ENCODE peak calls at places on chromosomes 13 and 19, in ten cellular contexts. J is CD4-positive, CD25-positive, alpha-beta regulatory T cell; K is astrocyte of the spinal cord; N is iPS-NIHi11; O is osteocyte; U is fibroblast of mammary gland; B is foreskin fibroblast; G is lung microvascular endothelial cell; A is MV-4-11; M is adrenal gland. Z is an unnamed sample.

GRCh38 chr19:32437096-32437495 is 31.5 kb downstream of the DPY19L3 start:
- DNase-seq in J (no peak), K (no peak), N (no peak), O (no peak), U (no peak), B (no peak), G (no peak), A (no peak), M (no peak), Z (no peak)

GRCh38 chr19:10543420-10544241 is at the start of gene ATG4D:
- DNase-seq in J (peak; percentile 83), K (peak; percentile 56), N (peak; percentile 100), O (peak; percentile 92), U (peak; percentile 51), B (no peak), G (peak; percentile 41), A (peak; percentile 61), M (peak; percentile 83), Z (peak; percentile 72)

GRCh38 chr19:1652471-1653299 is at the start of gene TCF3:
- DNase-seq in J (peak; percentile 100), K (peak; percentile 100), N (peak; percentile 96), O (peak; percentile 99), U (peak; percentile 99), B (peak; percentile 97), G (peak; percentile 99), A (peak; percentile 99), M (peak; percentile 98), Z (peak; percentile 98)

GRCh38 chr13:42048625-42049453 is at the start of gene DGKH:
- DNase-seq in J (peak; percentile 49), K (peak; percentile 85), N (peak; percentile 92), O (peak; percentile 89), U (peak; percentile 70), B (peak; percentile 69), G (peak; percentile 71), A (peak; percentile 64), M (peak; percentile 86), Z (peak; percentile 56)

GRCh38 chr19:49097453-49098288 is 12.4 kb downstream of the SNRNP70 start:
- DNase-seq in J (peak; percentile 77), K (peak; percentile 70), N (peak; percentile 86), O (peak; percentile 94), U (peak; percentile 70), B (peak; percentile 58), G (peak; percentile 78), A (peak; percentile 73), M (peak; percentile 75), Z (peak; percentile 77)

GRCh38 chr13:86585826-86586225 is 786.6 kb upstream of the SLITRK6 start:
- DNase-seq in J (no peak), K (peak; percentile 82), N (no peak), O (no peak), U (peak; percentile 87), B (peak; percentile 17), G (no peak), A (no peak), M (peak; percentile 25), Z (no peak)

GRCh38 chr13:113654591-113655357 is 3.2 kb downstream of the ATP4B start:
- DNase-seq in J (no peak), K (no peak), N (no peak), O (no peak), U (no peak), B (no peak), G (no peak), A (no peak), M (no peak), Z (no peak)

GRCh38 chr13:106587787-106588186 is 19.9 kb upstream of the ARGLU1 start:
- DNase-seq in J (no peak), K (no peak), N (no peak), O (no peak), U (no peak), B (no peak), G (no peak), A (no peak), M (no peak), Z (no peak)

GRCh38 chr13:80508031-80508430 is 167.1 kb upstream of the SPRY2 start:
- DNase-seq in J (no peak), K (no peak), N (no peak), O (no peak), U (no peak), B (peak; percentile 37), G (no peak), A (no peak), M (no peak), Z (no peak)

GRCh38 chr13:112999414-113000177 is 30.6 kb downstream of the MCF2L start:
- DNase-seq in J (no peak), K (no peak), N (no peak), O (no peak), U (no peak), B (no peak), G (no peak), A (no peak), M (no peak), Z (no peak)

GRCh38 chr19:55406091-55406868 is 1.3 kb downstream of the UBE2S start:
- DNase-seq in J (no peak), K (no peak), N (no peak), O (no peak), U (no peak), B (no peak), G (no peak), A (no peak), M (no peak), Z (no peak)

GRCh38 chr13:94559201-94559795 is 36.7 kb downstream of the TGDS start:
- DNase-seq in J (peak; percentile 53), K (no peak), N (no peak), O (no peak), U (no peak), B (no peak), G (no peak), A (no peak), M (no peak), Z (no peak)

GRCh38 chr13:39777021-39777420 is 121.6 kb downstream of the COG6 start:
- DNase-seq in J (no peak), K (no peak), N (no peak), O (no peak), U (no peak), B (no peak), G (no peak), A (no peak), M (no peak), Z (no peak)

GRCh38 chr13:44211753-44212152 is 161.9 kb upstream of the SERP2 start:
- DNase-seq in J (no peak), K (no peak), N (no peak), O (no peak), U (no peak), B (no peak), G (no peak), A (no peak), M (no peak), Z (no peak)

GRCh38 chr19:49437231-49437630 is 4.1 kb downstream of the SLC17A7 start:
- DNase-seq in J (no peak), K (no peak), N (no peak), O (no peak), U (no peak), B (no peak), G (no peak), A (no peak), M (no peak), Z (peak; percentile 81)

GRCh38 chr13:48233886-48234488 is 981 bp downstream of the ITM2B start:
- DNase-seq in J (no peak), K (peak; percentile 74), N (no peak), O (no peak), U (peak; percentile 72), B (no peak), G (no peak), A (no peak), M (peak; percentile 33), Z (no peak)

GRCh38 chr19:44435441-44435840 is 12.8 kb downstream of the ZNF229 start:
- DNase-seq in J (no peak), K (no peak), N (no peak), O (no peak), U (no peak), B (no peak), G (no peak), A (no peak), M (no peak), Z (no peak)

GRCh38 chr19:47765522-47766358 is 12.8 kb upstream of the SELENOW start:
- DNase-seq in J (peak; percentile 32), K (no peak), N (peak; percentile 72), O (peak; percentile 86), U (peak; percentile 59), B (peak; percentile 34), G (peak; percentile 84), A (peak; percentile 30), M (no peak), Z (peak; percentile 63)

GRCh38 chr19:710767-711166 is 2.0 kb downstream of the PALM start:
- DNase-seq in J (no peak), K (peak; percentile 20), N (no peak), O (no peak), U (no peak), B (no peak), G (no peak), A (no peak), M (no peak), Z (no peak)

GRCh38 chr13:35720690-35721554 is 244.4 kb upstream of the MAB21L1 start:
- DNase-seq in J (no peak), K (peak; percentile 51), N (peak; percentile 87), O (peak; percentile 87), U (peak; percentile 61), B (no peak), G (peak; percentile 58), A (no peak), M (peak; percentile 56), Z (peak; percentile 59)

GRCh38 chr13:87172166-87172825 is 498.9 kb upstream of the SLITRK5 start:
- DNase-seq in J (no peak), K (no peak), N (no peak), O (no peak), U (no peak), B (no peak), G (no peak), A (no peak), M (no peak), Z (no peak)

GRCh38 chr19:52722062-52723005 is 12.5 kb downstream of the ZNF611 start:
- DNase-seq in J (no peak), K (peak; percentile 60), N (no peak), O (no peak), U (peak; percentile 86), B (peak; percentile 86), G (no peak), A (no peak), M (no peak), Z (no peak)

GRCh38 chr19:53905787-53906186 is 3.3 kb upstream of the CACNG7 start:
- DNase-seq in J (no peak), K (no peak), N (no peak), O (no peak), U (no peak), B (no peak), G (no peak), A (no peak), M (no peak), Z (no peak)

GRCh38 chr13:41495044-41495443 is 37.7 kb downstream of the RGCC start:
- DNase-seq in J (no peak), K (no peak), N (no peak), O (peak; percentile 27), U (no peak), B (no peak), G (no peak), A (no peak), M (no peak), Z (no peak)

GRCh38 chr13:51769455-51770127 is 34.4 kb downstream of the DHRS12 start:
- DNase-seq in J (no peak), K (no peak), N (no peak), O (peak; percentile 57), U (peak; percentile 52), B (no peak), G (no peak), A (no peak), M (no peak), Z (no peak)

GRCh38 chr19:41575998-41576397 is at the start of gene CEACAM21:
- DNase-seq in J (peak; percentile 31), K (no peak), N (no peak), O (no peak), U (no peak), B (no peak), G (peak; percentile 61), A (peak; percentile 96), M (peak; percentile 35), Z (no peak)